ENCODE peak calls at places on chromosomes 4 and X, in ten cellular contexts. U is dorsolateral prefrontal cortex; K is activated B cell treated with CpG ODN at 0.5 μM for 24 hours; P is COLO829; J is HFF-Myc; E is omental fat pad; D is psoas muscle; G is lower lobe of right lung; O is stimulated activated CD4-positive, alpha-beta T cell treated with anti-CD3 and anti-CD28 coated beads, Interleukin-2, amount 100 ng/mL, for 24 hours; B is lower leg skin. M is an unnamed sample.

GRCh38 chrX:7158468-7158990 is 10.6 kb upstream of the PUDP start:
- DNase-seq in U (no peak), E (no peak), D (no peak), O (no peak), K (no peak), J (no peak), G (no peak), B (no peak), P (peak; percentile 1), M (no peak)

GRCh38 chr4:141352775-141353544 is 132.3 kb downstream of the ZNF330 start:
- DNase-seq in D (no peak), E (no peak), P (peak; percentile 77), K (no peak), O (no peak), U (no peak), J (peak; percentile 31), B (no peak), G (no peak), M (no peak)

GRCh38 chr4:86831262-86832090 is 17.7 kb downstream of the SLC10A6 start:
- DNase-seq in P (peak; percentile 45), E (no peak), D (no peak), J (peak; percentile 91), U (no peak), O (no peak), B (no peak), G (peak; percentile 49), K (no peak), M (no peak)

GRCh38 chr4:141840299-141840986 is 204.1 kb downstream of the IL15 start:
- DNase-seq in P (no peak), B (no peak), E (no peak), O (no peak), D (no peak), J (no peak), K (no peak), G (no peak), U (no peak), M (no peak)

GRCh38 chr4:118964891-118965411 is 76.3 kb downstream of the SYNPO2 start:
- DNase-seq in J (no peak), B (no peak), G (no peak), U (no peak), D (no peak), E (no peak), K (no peak), O (no peak), P (no peak), M (peak; percentile 83)

GRCh38 chr4:174005422-174005821 is 278.0 kb downstream of the FBXO8 start:
- DNase-seq in K (no peak), O (no peak), U (no peak), G (no peak), B (no peak), P (no peak), D (no peak), E (no peak), J (no peak), M (no peak)

GRCh38 chr4:147481577-147482109 is 746 bp downstream of the EDNRA start:
- DNase-seq in B (no peak), K (no peak), G (no peak), P (no peak), O (no peak), J (no peak), E (no peak), D (no peak), U (no peak), M (no peak)

GRCh38 chr4:8192748-8193738 is 6.0 kb upstream of the SH3TC1 start:
- DNase-seq in J (no peak), B (no peak), P (no peak), K (peak; percentile 52), D (peak; percentile 79), O (no peak), E (no peak), U (peak; percentile 68), G (peak; percentile 71), M (no peak)

GRCh38 chr4:1075809-1076524 is 37.4 kb downstream of the RNF212 start:
- DNase-seq in D (no peak), U (no peak), G (no peak), O (no peak), K (no peak), P (no peak), J (no peak), E (no peak), B (no peak), M (no peak)

GRCh38 chr4:95155759-95156451 is 392.9 kb downstream of the UNC5C start:
- DNase-seq in O (no peak), B (no peak), G (no peak), E (no peak), J (no peak), U (no peak), K (no peak), D (no peak), P (peak; percentile 53), M (no peak)

GRCh38 chr4:24322986-24323385 is 261.4 kb downstream of the DHX15 start:
- DNase-seq in U (no peak), E (no peak), P (no peak), K (no peak), B (no peak), D (no peak), J (no peak), O (no peak), G (no peak), M (no peak)

GRCh38 chrX:9995855-9996339 is 28.7 kb downstream of the CLDN34 start:
- DNase-seq in D (peak; percentile 91), O (peak; percentile 83), G (peak; percentile 86), K (peak; percentile 66), E (peak; percentile 91), U (peak; percentile 89), P (peak; percentile 64), J (no peak), B (peak; percentile 96), M (peak; percentile 91)

M was measured in kidney.